ENCODE peak calls at places on chromosomes 4 and X, in six cellular contexts. One of them, this sample, is unnamed.

GRCh38 chr4:19146038-19146437 is 1105.7 kb upstream of the SLIT2 start:
- DNase-seq in vagina: no peak
- DNase-seq in SK-N-SH: no peak
- DNase-seq in ascending aorta: no peak
- DNase-seq in keratinocyte: no peak
- DNase-seq in endothelial cell of umbilical vein: no peak
- DNase-seq in this sample: no peak

GRCh38 chrX:55379396-55379795 is 72.5 kb upstream of the MAGEH1 start:
- DNase-seq in vagina: no peak
- DNase-seq in SK-N-SH: no peak
- DNase-seq in ascending aorta: no peak
- DNase-seq in keratinocyte: no peak
- DNase-seq in endothelial cell of umbilical vein: no peak
- DNase-seq in this sample: no peak

GRCh38 chr4:18850763-18851331 is 829.3 kb upstream of the LCORL start:
- DNase-seq in vagina: no peak
- DNase-seq in SK-N-SH: peak; percentile 4
- DNase-seq in ascending aorta: no peak
- DNase-seq in keratinocyte: no peak
- DNase-seq in endothelial cell of umbilical vein: no peak
- DNase-seq in this sample: no peak

GRCh38 chrX:114959729-114960128 is 57.7 kb downstream of the IL13RA2 start:
- DNase-seq in vagina: no peak
- DNase-seq in SK-N-SH: peak; percentile 24
- DNase-seq in ascending aorta: no peak
- DNase-seq in keratinocyte: no peak
- DNase-seq in endothelial cell of umbilical vein: no peak
- DNase-seq in this sample: no peak

GRCh38 chr4:17934286-17934685 is 87.3 kb downstream of the LCORL start:
- DNase-seq in vagina: no peak
- DNase-seq in SK-N-SH: no peak
- DNase-seq in ascending aorta: no peak
- DNase-seq in keratinocyte: no peak
- DNase-seq in endothelial cell of umbilical vein: no peak
- DNase-seq in this sample: no peak

GRCh38 chr4:77500801-77501200 is 104.8 kb upstream of the CXCL13 start:
- DNase-seq in vagina: no peak
- DNase-seq in SK-N-SH: no peak
- DNase-seq in ascending aorta: no peak
- DNase-seq in keratinocyte: no peak
- DNase-seq in endothelial cell of umbilical vein: no peak
- DNase-seq in this sample: no peak

GRCh38 chrX:13676885-13677284 is 12.0 kb upstream of the RAB9A start:
- DNase-seq in vagina: no peak
- DNase-seq in SK-N-SH: no peak
- DNase-seq in ascending aorta: no peak
- DNase-seq in keratinocyte: no peak
- DNase-seq in endothelial cell of umbilical vein: no peak
- DNase-seq in this sample: no peak

GRCh38 chrX:153946910-153947769 is 2.7 kb upstream of the RENBP start:
- DNase-seq in vagina: no peak
- DNase-seq in SK-N-SH: peak; percentile 91
- DNase-seq in ascending aorta: peak; percentile 83
- DNase-seq in keratinocyte: no peak
- DNase-seq in endothelial cell of umbilical vein: peak; percentile 79
- DNase-seq in this sample: no peak

GRCh38 chr4:34676390-34676789 is 1567.9 kb downstream of the ARAP2 start:
- DNase-seq in vagina: no peak
- DNase-seq in SK-N-SH: no peak
- DNase-seq in ascending aorta: no peak
- DNase-seq in keratinocyte: no peak
- DNase-seq in endothelial cell of umbilical vein: no peak
- DNase-seq in this sample: no peak

GRCh38 chr4:5959221-5959982 is 58.8 kb downstream of the C4orf50 start:
- DNase-seq in vagina: no peak
- DNase-seq in SK-N-SH: no peak
- DNase-seq in ascending aorta: peak; percentile 19
- DNase-seq in keratinocyte: no peak
- DNase-seq in endothelial cell of umbilical vein: no peak
- DNase-seq in this sample: peak; percentile 62

GRCh38 chr4:8594097-8595038 is 1.8 kb downstream of the CPZ start:
- DNase-seq in vagina: no peak
- DNase-seq in SK-N-SH: peak; percentile 93
- DNase-seq in ascending aorta: no peak
- DNase-seq in keratinocyte: no peak
- DNase-seq in endothelial cell of umbilical vein: peak; percentile 53
- DNase-seq in this sample: no peak

GRCh38 chrX:122055450-122055849 is 1008.0 kb downstream of the GLUD2 start:
- DNase-seq in vagina: no peak
- DNase-seq in SK-N-SH: peak; percentile 1
- DNase-seq in ascending aorta: no peak
- DNase-seq in keratinocyte: no peak
- DNase-seq in endothelial cell of umbilical vein: no peak
- DNase-seq in this sample: no peak

GRCh38 chrX:24479924-24480722 is 15.0 kb downstream of the PDK3 start:
- DNase-seq in vagina: no peak
- DNase-seq in SK-N-SH: no peak
- DNase-seq in ascending aorta: no peak
- DNase-seq in keratinocyte: no peak
- DNase-seq in endothelial cell of umbilical vein: peak; percentile 4
- DNase-seq in this sample: no peak

GRCh38 chr4:25914670-25915358 is 794 bp downstream of the SMIM20 start:
- DNase-seq in vagina: no peak
- DNase-seq in SK-N-SH: peak; percentile 28
- DNase-seq in ascending aorta: no peak
- DNase-seq in keratinocyte: no peak
- DNase-seq in endothelial cell of umbilical vein: no peak
- DNase-seq in this sample: no peak

GRCh38 chr4:14566518-14566917 is 435.8 kb upstream of the CPEB2 start:
- DNase-seq in vagina: no peak
- DNase-seq in SK-N-SH: no peak
- DNase-seq in ascending aorta: no peak
- DNase-seq in keratinocyte: no peak
- DNase-seq in endothelial cell of umbilical vein: no peak
- DNase-seq in this sample: no peak

GRCh38 chrX:52380993-52381392 is 12.2 kb downstream of the XAGE2 start:
- DNase-seq in vagina: no peak
- DNase-seq in SK-N-SH: no peak
- DNase-seq in ascending aorta: no peak
- DNase-seq in keratinocyte: no peak
- DNase-seq in endothelial cell of umbilical vein: no peak
- DNase-seq in this sample: no peak

GRCh38 chr4:14719053-14719452 is 283.2 kb upstream of the CPEB2 start:
- DNase-seq in vagina: no peak
- DNase-seq in SK-N-SH: no peak
- DNase-seq in ascending aorta: peak; percentile 73
- DNase-seq in keratinocyte: no peak
- DNase-seq in endothelial cell of umbilical vein: no peak
- DNase-seq in this sample: no peak

GRCh38 chr4:152684007-152684406 is 4.2 kb upstream of the TMEM154 start:
- DNase-seq in vagina: no peak
- DNase-seq in SK-N-SH: no peak
- DNase-seq in ascending aorta: no peak
- DNase-seq in keratinocyte: no peak
- DNase-seq in endothelial cell of umbilical vein: no peak
- DNase-seq in this sample: no peak

GRCh38 chr4:15149842-15150592 is 147.7 kb downstream of the CPEB2 start:
- DNase-seq in vagina: no peak
- DNase-seq in SK-N-SH: peak; percentile 54
- DNase-seq in ascending aorta: peak; percentile 79
- DNase-seq in keratinocyte: no peak
- DNase-seq in endothelial cell of umbilical vein: peak; percentile 53
- DNase-seq in this sample: peak; percentile 78

GRCh38 chr4:5592272-5592671 is 116.1 kb downstream of the EVC2 start:
- DNase-seq in vagina: no peak
- DNase-seq in SK-N-SH: no peak
- DNase-seq in ascending aorta: no peak
- DNase-seq in keratinocyte: no peak
- DNase-seq in endothelial cell of umbilical vein: no peak
- DNase-seq in this sample: no peak

GRCh38 chr4:71025654-71026053 is 32.2 kb downstream of the DCK start:
- DNase-seq in vagina: no peak
- DNase-seq in SK-N-SH: no peak
- DNase-seq in ascending aorta: no peak
- DNase-seq in keratinocyte: no peak
- DNase-seq in endothelial cell of umbilical vein: no peak
- DNase-seq in this sample: no peak
- H3K27ac ChIP-seq in vagina: no peak overlapping the region
- H3K27ac ChIP-seq in SK-N-SH: peak overlapping the region; percentile 62
- H3K27ac ChIP-seq in ascending aorta: no peak overlapping the region
- H3K27ac ChIP-seq in keratinocyte: no peak overlapping the region
- H3K27ac ChIP-seq in endothelial cell of umbilical vein: no peak overlapping the region
- H3K27ac ChIP-seq in this sample: no peak overlapping the region

GRCh38 chr4:147824884-147825283 is 93.0 kb downstream of the ARHGAP10 start:
- DNase-seq in vagina: no peak
- DNase-seq in SK-N-SH: no peak
- DNase-seq in ascending aorta: no peak
- DNase-seq in keratinocyte: no peak
- DNase-seq in endothelial cell of umbilical vein: no peak
- DNase-seq in this sample: no peak
- H3K27ac ChIP-seq in vagina: no peak overlapping the region
- H3K27ac ChIP-seq in SK-N-SH: no peak overlapping the region
- H3K27ac ChIP-seq in ascending aorta: peak overlapping the region; percentile 1
- H3K27ac ChIP-seq in keratinocyte: no peak overlapping the region
- H3K27ac ChIP-seq in endothelial cell of umbilical vein: no peak overlapping the region
- H3K27ac ChIP-seq in this sample: peak overlapping the region; percentile 85

DNA sequence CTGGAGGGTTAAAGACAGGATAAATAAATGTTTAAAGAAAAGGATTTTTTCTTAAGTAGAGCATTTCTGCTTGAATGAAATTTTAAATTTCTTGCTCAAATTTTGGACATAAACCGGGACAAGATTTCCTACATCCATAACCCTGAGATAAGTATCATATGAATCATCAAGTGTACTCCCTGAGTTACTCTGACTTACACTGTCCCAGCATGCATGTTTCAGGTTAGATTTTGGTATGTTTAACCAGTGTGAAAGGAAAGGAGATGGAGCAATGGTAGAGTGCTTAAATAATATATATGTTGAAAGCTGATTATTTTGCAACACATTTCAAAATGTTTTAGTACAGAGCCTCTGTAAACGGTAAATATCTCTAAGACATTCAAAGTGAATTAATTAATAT is 175.2 kb downstream of the ADGRL3 start:
- DNase-seq in vagina: no peak
- DNase-seq in SK-N-SH: no peak
- DNase-seq in ascending aorta: no peak
- DNase-seq in keratinocyte: peak; percentile 15
- DNase-seq in endothelial cell of umbilical vein: no peak
- DNase-seq in this sample: no peak
- H3K27ac ChIP-seq in vagina: no peak overlapping the region
- H3K27ac ChIP-seq in SK-N-SH: no peak overlapping the region
- H3K27ac ChIP-seq in ascending aorta: peak overlapping the region; percentile 57
- H3K27ac ChIP-seq in keratinocyte: no peak overlapping the region
- H3K27ac ChIP-seq in endothelial cell of umbilical vein: no peak overlapping the region
- H3K27ac ChIP-seq in this sample: peak overlapping the region; percentile 3

GRCh38 chr4:101217353-101218031 is 129.8 kb downstream of the PPP3CA start:
- DNase-seq in vagina: no peak
- DNase-seq in SK-N-SH: no peak
- DNase-seq in ascending aorta: no peak
- DNase-seq in keratinocyte: no peak
- DNase-seq in endothelial cell of umbilical vein: peak; percentile 45
- DNase-seq in this sample: no peak
- H3K27ac ChIP-seq in vagina: no peak overlapping the region
- H3K27ac ChIP-seq in SK-N-SH: no peak overlapping the region
- H3K27ac ChIP-seq in ascending aorta: no peak overlapping the region
- H3K27ac ChIP-seq in keratinocyte: no peak overlapping the region
- H3K27ac ChIP-seq in endothelial cell of umbilical vein: peak overlapping the region; percentile 24
- H3K27ac ChIP-seq in this sample: no peak overlapping the region

GRCh38 chr4:38768968-38769394 is 13.8 kb downstream of the TLR10 start:
- DNase-seq in vagina: no peak
- DNase-seq in SK-N-SH: no peak
- DNase-seq in ascending aorta: no peak
- DNase-seq in keratinocyte: no peak
- DNase-seq in endothelial cell of umbilical vein: no peak
- DNase-seq in this sample: no peak
- H3K27ac ChIP-seq in vagina: no peak overlapping the region
- H3K27ac ChIP-seq in SK-N-SH: no peak overlapping the region
- H3K27ac ChIP-seq in ascending aorta: no peak overlapping the region
- H3K27ac ChIP-seq in keratinocyte: no peak overlapping the region
- H3K27ac ChIP-seq in endothelial cell of umbilical vein: no peak overlapping the region
- H3K27ac ChIP-seq in this sample: no peak overlapping the region

GRCh38 chr4:53747401-53747800 is 156.1 kb upstream of the LNX1 start:
- DNase-seq in vagina: no peak
- DNase-seq in SK-N-SH: no peak
- DNase-seq in ascending aorta: no peak
- DNase-seq in keratinocyte: no peak
- DNase-seq in endothelial cell of umbilical vein: no peak
- DNase-seq in this sample: no peak
- H3K27ac ChIP-seq in vagina: no peak overlapping the region
- H3K27ac ChIP-seq in SK-N-SH: no peak overlapping the region
- H3K27ac ChIP-seq in ascending aorta: no peak overlapping the region
- H3K27ac ChIP-seq in keratinocyte: no peak overlapping the region
- H3K27ac ChIP-seq in endothelial cell of umbilical vein: no peak overlapping the region
- H3K27ac ChIP-seq in this sample: no peak overlapping the region

GRCh38 chrX:43862434-43862833 is 19.8 kb downstream of the MAOB start:
- DNase-seq in vagina: no peak
- DNase-seq in SK-N-SH: no peak
- DNase-seq in ascending aorta: no peak
- DNase-seq in keratinocyte: no peak
- DNase-seq in endothelial cell of umbilical vein: no peak
- DNase-seq in this sample: no peak

GRCh38 chrX:43866423-43866822 is 15.8 kb downstream of the MAOB start:
- DNase-seq in vagina: no peak
- DNase-seq in SK-N-SH: no peak
- DNase-seq in ascending aorta: no peak
- DNase-seq in keratinocyte: no peak
- DNase-seq in endothelial cell of umbilical vein: no peak
- DNase-seq in this sample: no peak

GRCh38 chrX:43861750-43862149 is 20.5 kb downstream of the MAOB start:
- DNase-seq in vagina: no peak
- DNase-seq in SK-N-SH: no peak
- DNase-seq in ascending aorta: peak; percentile 68
- DNase-seq in keratinocyte: no peak
- DNase-seq in endothelial cell of umbilical vein: no peak
- DNase-seq in this sample: no peak

GRCh38 chrX:43865791-43866190 is 16.5 kb downstream of the MAOB start:
- DNase-seq in vagina: no peak
- DNase-seq in SK-N-SH: no peak
- DNase-seq in ascending aorta: no peak
- DNase-seq in keratinocyte: no peak
- DNase-seq in endothelial cell of umbilical vein: no peak
- DNase-seq in this sample: no peak

DNA sequence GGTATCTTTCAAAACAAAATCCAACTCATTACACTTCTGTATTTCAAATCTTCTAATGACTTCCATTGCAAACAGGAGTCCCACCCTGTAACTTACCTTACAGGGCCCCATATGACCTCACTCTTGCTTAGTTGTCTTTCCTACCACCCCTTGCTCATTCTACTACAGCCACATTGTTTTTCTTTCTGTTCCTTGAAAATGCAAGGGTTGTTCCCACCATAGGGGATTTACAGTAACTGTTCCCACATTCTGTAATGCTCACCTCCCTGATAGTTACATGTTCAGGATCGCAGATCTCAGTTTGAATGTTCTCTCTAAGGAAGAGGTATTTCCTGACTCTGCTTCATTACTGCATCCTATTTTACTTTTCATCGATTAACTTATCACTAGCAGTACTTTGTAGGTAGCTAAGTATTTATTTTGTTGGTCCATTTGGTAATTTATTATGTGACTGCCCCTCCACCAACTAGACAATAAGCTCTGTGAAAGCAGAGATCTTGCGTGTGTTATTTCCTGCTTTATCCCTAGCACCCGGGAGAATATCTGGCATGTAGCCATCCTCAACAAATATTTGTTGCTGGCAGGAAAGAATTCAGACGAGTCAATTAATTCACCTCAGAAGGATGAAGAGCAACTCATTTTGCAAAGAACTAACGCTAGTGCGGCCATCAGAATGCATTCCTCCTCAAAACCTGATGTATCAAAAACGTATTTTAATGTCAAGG is 21.4 kb downstream of the MAOB start:
- DNase-seq in vagina: no peak
- DNase-seq in SK-N-SH: peak; percentile 20
- DNase-seq in ascending aorta: no peak
- DNase-seq in keratinocyte: no peak
- DNase-seq in endothelial cell of umbilical vein: peak; percentile 82
- DNase-seq in this sample: no peak
- H3K27ac ChIP-seq in vagina: no peak overlapping the region
- H3K27ac ChIP-seq in SK-N-SH: peak overlapping the region; percentile 58
- H3K27ac ChIP-seq in ascending aorta: no peak overlapping the region
- H3K27ac ChIP-seq in keratinocyte: no peak overlapping the region
- H3K27ac ChIP-seq in endothelial cell of umbilical vein: no peak overlapping the region
- H3K27ac ChIP-seq in this sample: peak overlapping the region; percentile 21